ENCODE peak calls at places on chromosomes 12 and 14, in six cellular contexts. One of them, this sample, is unnamed.

GRCh38 chr12:108226866-108227265 is 97.8 kb downstream of the WSCD2 start:
- DNase-seq in tibial artery: no peak
- DNase-seq in progenitor cell of endocrine pancreas: no peak
- DNase-seq in Calu3: no peak
- DNase-seq in AML-193: no peak
- DNase-seq in NCI-H2081: no peak
- DNase-seq in this sample: no peak

GRCh38 chr12:31246470-31246850 is 79.5 kb downstream of the SINHCAF start:
- DNase-seq in progenitor cell of endocrine pancreas: no peak
- DNase-seq in AML-193: no peak
- DNase-seq in NCI-H2081: no peak
- DNase-seq in tibial artery: no peak
- DNase-seq in Calu3: no peak
- DNase-seq in this sample: no peak

GRCh38 chr12:108306014-108306501 is 33.1 kb downstream of the CMKLR1 start:
- DNase-seq in Calu3: no peak
- DNase-seq in tibial artery: peak
- DNase-seq in progenitor cell of endocrine pancreas: no peak
- DNase-seq in AML-193: no peak
- DNase-seq in NCI-H2081: no peak
- DNase-seq in this sample: no peak

GRCh38 chr12:53750812-53751335 is 905 bp downstream of the CISTR start:
- DNase-seq in Calu3: no peak
- DNase-seq in AML-193: no peak
- DNase-seq in tibial artery: peak
- DNase-seq in NCI-H2081: peak
- DNase-seq in progenitor cell of endocrine pancreas: no peak
- DNase-seq in this sample: no peak

GRCh38 chr12:45483571-45483970 is 245.9 kb upstream of the ARID2 start:
- DNase-seq in NCI-H2081: no peak
- DNase-seq in AML-193: no peak
- DNase-seq in progenitor cell of endocrine pancreas: no peak
- DNase-seq in tibial artery: peak
- DNase-seq in Calu3: no peak
- DNase-seq in this sample: peak

GRCh38 chr12:51631591-51631990 is 40.6 kb downstream of the SCN8A start:
- DNase-seq in Calu3: peak
- DNase-seq in tibial artery: no peak
- DNase-seq in AML-193: no peak
- DNase-seq in NCI-H2081: no peak
- DNase-seq in progenitor cell of endocrine pancreas: no peak
- DNase-seq in this sample: no peak

GRCh38 chr14:91636604-91637003 is 95.3 kb downstream of the CATSPERB start:
- DNase-seq in AML-193: no peak
- DNase-seq in tibial artery: no peak
- DNase-seq in Calu3: no peak
- DNase-seq in progenitor cell of endocrine pancreas: no peak
- DNase-seq in NCI-H2081: no peak
- DNase-seq in this sample: no peak

GRCh38 chr12:65517656-65518210 is 239.2 kb downstream of the MSRB3 start:
- DNase-seq in Calu3: no peak
- DNase-seq in tibial artery: no peak
- DNase-seq in AML-193: no peak
- DNase-seq in progenitor cell of endocrine pancreas: no peak
- DNase-seq in NCI-H2081: no peak
- DNase-seq in this sample: no peak

GRCh38 chr14:90720336-90720735 is 95.9 kb downstream of the TTC7B start:
- DNase-seq in NCI-H2081: no peak
- DNase-seq in tibial artery: no peak
- DNase-seq in progenitor cell of endocrine pancreas: no peak
- DNase-seq in AML-193: no peak
- DNase-seq in Calu3: no peak
- DNase-seq in this sample: no peak

GRCh38 chr12:25615119-25615518 is 62.0 kb upstream of the LMNTD1 start:
- DNase-seq in progenitor cell of endocrine pancreas: no peak
- DNase-seq in AML-193: no peak
- DNase-seq in tibial artery: no peak
- DNase-seq in NCI-H2081: no peak
- DNase-seq in Calu3: no peak
- DNase-seq in this sample: peak

GRCh38 chr14:86654558-86655184 is 1124.7 kb downstream of the FLRT2 start:
- DNase-seq in progenitor cell of endocrine pancreas: no peak
- DNase-seq in Calu3: peak
- DNase-seq in tibial artery: no peak
- DNase-seq in AML-193: peak
- DNase-seq in NCI-H2081: peak
- DNase-seq in this sample: no peak

GRCh38 chr12:27034607-27035293 is 12.4 kb downstream of the MED21 start:
- DNase-seq in progenitor cell of endocrine pancreas: no peak
- DNase-seq in tibial artery: no peak
- DNase-seq in Calu3: no peak
- DNase-seq in AML-193: no peak
- DNase-seq in NCI-H2081: no peak
- DNase-seq in this sample: no peak

This sample was measured in aorta.